ENCODE peak calls at places on chromosomes 3 and 15, in six cellular contexts. Z is GM12878, F is HepG2, O is GM12891, W is K562, U is H1. K is an unnamed sample.

GRCh38 chr15:81197255-81197630 is 564 bp downstream of the IL16 start:
- DNase-seq in F (no peak), O (no peak), U (no peak), Z (no peak), W (no peak), K (no peak)

GRCh38 chr15:38189651-38190280 is 62.9 kb upstream of the SPRED1 start:
- DNase-seq in W (no peak), U (no peak), O (no peak), Z (no peak), F (no peak), K (no peak)

GRCh38 chr3:29693863-29694262 is 413.0 kb downstream of the RBMS3 start:
- DNase-seq in Z (no peak), W (no peak), U (no peak), O (no peak), F (no peak), K (no peak)

GRCh38 chr3:100072328-100073048 is 41.8 kb downstream of the FILIP1L start:
- DNase-seq in O (no peak), Z (no peak), F (no peak), U (no peak), W (no peak), K (no peak)

GRCh38 chr3:47012342-47013230 is 33.1 kb downstream of the NBEAL2 start:
- DNase-seq in Z (no peak), U (no peak), W (no peak), F (no peak), O (no peak), K (no peak)

GRCh38 chr15:99401971-99402732 is 150.9 kb downstream of the LRRC28 start:
- DNase-seq in O (no peak), Z (no peak), F (no peak), W (no peak), U (no peak), K (no peak)

GRCh38 chr15:83980637-83981036 is 254.9 kb upstream of the GOLGA6L4 start:
- DNase-seq in F (no peak), Z (no peak), U (no peak), O (no peak), W (no peak), K (no peak)

GRCh38 chr3:71801986-71802385 is 17.0 kb upstream of the PROK2 start:
- DNase-seq in U (peak), O (no peak), F (no peak), W (no peak), Z (no peak), K (no peak)

GRCh38 chr15:42157381-42157780 is 945 bp upstream of the PLA2G4F start:
- DNase-seq in Z (no peak), W (no peak), F (no peak), O (no peak), U (no peak), K (no peak)

GRCh38 chr15:101255615-101256350 is 3.9 kb upstream of the CHSY1 start:
- DNase-seq in Z (no peak), F (peak), O (no peak), W (peak), U (no peak), K (no peak)

GRCh38 chr15:33055962-33056361 is 138.6 kb downstream of the FMN1 start:
- DNase-seq in Z (no peak), F (no peak), W (no peak), O (no peak), U (no peak), K (no peak)

GRCh38 chr15:26134812-26135211 is 271.7 kb upstream of the ATP10A start:
- DNase-seq in W (no peak), F (no peak), Z (no peak), U (no peak), O (no peak), K (no peak)

GRCh38 chr15:31457631-31458526 is 131.2 kb downstream of the KLF13 start:
- DNase-seq in O (no peak), W (no peak), F (no peak), Z (no peak), U (no peak), K (no peak)

GRCh38 chr3:33937628-33938027 is 139.2 kb downstream of the PDCD6IP start:
- DNase-seq in W (no peak), F (no peak), Z (no peak), U (no peak), O (no peak), K (no peak)

GRCh38 chr15:43274136-43274535 is 7.4 kb upstream of the TGM5 start:
- DNase-seq in Z (no peak), O (no peak), U (no peak), W (no peak), F (no peak), K (no peak)

GRCh38 chr3:194985031-194985578 is 285.9 kb downstream of the XXYLT1 start:
- DNase-seq in F (peak), W (peak), U (peak), Z (no peak), O (no peak), K (no peak)

GRCh38 chr15:84982301-84982920 is 755 bp downstream of the PDE8A start:
- DNase-seq in Z (no peak), U (no peak), W (peak), O (no peak), F (peak), K (no peak)

GRCh38 chr15:28912422-28912821 is 26.6 kb downstream of the APBA2 start:
- DNase-seq in O (no peak), F (no peak), U (no peak), W (peak), Z (no peak), K (no peak)

GRCh38 chr15:66682246-66682645 is 19.8 kb upstream of the SMAD6 start:
- DNase-seq in W (no peak), U (no peak), Z (no peak), O (no peak), F (no peak), K (no peak)

GRCh38 chr15:77870195-77871065 is 207.1 kb downstream of the TBC1D2B start:
- DNase-seq in O (peak), W (peak), Z (no peak), U (peak), F (peak), K (peak)

GRCh38 chr3:81743096-81744025 is 18.1 kb downstream of the GBE1 start:
- DNase-seq in U (no peak), O (no peak), W (peak), F (no peak), Z (no peak), K (no peak)

GRCh38 chr3:59185586-59186381 is 136.0 kb upstream of the CFAP20DC start:
- DNase-seq in Z (no peak), U (no peak), F (no peak), W (no peak), O (no peak), K (no peak)

GRCh38 chr3:158313344-158313927 is 203.5 kb downstream of the RSRC1 start:
- DNase-seq in F (peak), U (no peak), O (no peak), W (peak), Z (no peak), K (no peak)

GRCh38 chr15:44812029-44812517 is 75.7 kb downstream of the TRIM69 start:
- DNase-seq in W (no peak), F (peak), Z (no peak), U (no peak), O (no peak), K (no peak)

GRCh38 chr15:70260096-70260495 is 162.4 kb upstream of the TLE3 start:
- DNase-seq in W (no peak), F (no peak), O (no peak), U (no peak), Z (no peak), K (no peak)

GRCh38 chr15:44216958-44217357 is 21.9 kb upstream of the FRMD5 start:
- DNase-seq in O (no peak), F (no peak), W (no peak), U (no peak), Z (no peak), K (no peak)

GRCh38 chr3:128188326-128188725 is 35.0 kb downstream of the EEFSEC start:
- DNase-seq in F (peak), W (no peak), U (peak), Z (no peak), O (no peak), K (no peak)

GRCh38 chr3:193943200-193943599 is 192.7 kb upstream of the HES1 start:
- DNase-seq in O (no peak), W (no peak), Z (no peak), F (peak), U (peak), K (no peak)

GRCh38 chr15:75578948-75579908 is at the start of gene PTPN9:
- DNase-seq in F (peak), U (peak), Z (no peak), W (peak), O (peak), K (peak)

GRCh38 chr15:75577401-75578205 is 1.5 kb downstream of the PTPN9 start:
- DNase-seq in U (no peak), Z (no peak), W (no peak), O (no peak), F (no peak), K (no peak)

GRCh38 chr15:75573643-75574384 is 5.3 kb downstream of the PTPN9 start:
- DNase-seq in U (no peak), W (no peak), F (no peak), O (no peak), Z (no peak), K (no peak)

GRCh38 chr15:75583689-75584088 is 4.6 kb upstream of the PTPN9 start:
- DNase-seq in W (no peak), U (no peak), O (no peak), Z (no peak), F (no peak), K (no peak)

GRCh38 chr15:75578206-75578947 is 738 bp downstream of the PTPN9 start:
- DNase-seq in O (peak), U (peak), F (no peak), Z (no peak), W (peak), K (peak)
- TF ChIP-seq TAF1 in O (peak), U (peak), F (no peak), Z (peak), W (peak), K (no peak)

GRCh38 chr3:41866298-41866697 is 95.6 kb downstream of the ULK4 start:
- DNase-seq in W (no peak), Z (no peak), F (no peak), U (no peak), O (no peak), K (no peak)

GRCh38 chr3:41867533-41867932 is 94.4 kb downstream of the ULK4 start:
- DNase-seq in O (no peak), W (no peak), Z (no peak), F (no peak), U (no peak), K (no peak)

GRCh38 chr3:41863024-41863423 is 98.9 kb downstream of the ULK4 start:
- DNase-seq in U (peak), O (no peak), W (peak), Z (no peak), F (peak), K (no peak)
- TF ChIP-seq POLR2AphosphoS5 in U (no peak), O (no peak), W (no peak), Z (no peak), F (no peak), K (no peak)

GRCh38 chr3:196712514-196713413 is 587 bp downstream of the PIGX start:
- DNase-seq in F (peak), U (no peak), O (no peak), Z (no peak), W (no peak), K (no peak)

GRCh38 chr3:196706313-196706712 is 5.7 kb downstream of the CEP19 start:
- DNase-seq in O (no peak), W (no peak), U (no peak), F (no peak), Z (no peak), K (no peak)

GRCh38 chr3:196707566-196707965 is 4.5 kb downstream of the CEP19 start:
- DNase-seq in U (no peak), W (no peak), F (no peak), O (no peak), Z (no peak), K (no peak)

GRCh38 chr3:196708467-196708866 is 3.6 kb downstream of the CEP19 start:
- DNase-seq in O (no peak), W (no peak), U (no peak), F (no peak), Z (no peak), K (no peak)

GRCh38 chr3:196711838-196712513 is at the start of the genes CEP19 and PIGX:
- DNase-seq in O (peak), W (peak), F (peak), Z (peak), U (peak), K (peak)
- TF ChIP-seq POLR2A in O (peak), W (peak), F (peak), Z (peak), U (no peak), K (peak)

GRCh38 chr3:190840146-190840545 is 22.3 kb downstream of the GMNC start:
- DNase-seq in Z (no peak), F (no peak), W (no peak), U (no peak), O (no peak), K (no peak)
- TF ChIP-seq TAF1 in Z (no peak), F (no peak), W (no peak), U (no peak), O (no peak), K (no peak)

DNA sequence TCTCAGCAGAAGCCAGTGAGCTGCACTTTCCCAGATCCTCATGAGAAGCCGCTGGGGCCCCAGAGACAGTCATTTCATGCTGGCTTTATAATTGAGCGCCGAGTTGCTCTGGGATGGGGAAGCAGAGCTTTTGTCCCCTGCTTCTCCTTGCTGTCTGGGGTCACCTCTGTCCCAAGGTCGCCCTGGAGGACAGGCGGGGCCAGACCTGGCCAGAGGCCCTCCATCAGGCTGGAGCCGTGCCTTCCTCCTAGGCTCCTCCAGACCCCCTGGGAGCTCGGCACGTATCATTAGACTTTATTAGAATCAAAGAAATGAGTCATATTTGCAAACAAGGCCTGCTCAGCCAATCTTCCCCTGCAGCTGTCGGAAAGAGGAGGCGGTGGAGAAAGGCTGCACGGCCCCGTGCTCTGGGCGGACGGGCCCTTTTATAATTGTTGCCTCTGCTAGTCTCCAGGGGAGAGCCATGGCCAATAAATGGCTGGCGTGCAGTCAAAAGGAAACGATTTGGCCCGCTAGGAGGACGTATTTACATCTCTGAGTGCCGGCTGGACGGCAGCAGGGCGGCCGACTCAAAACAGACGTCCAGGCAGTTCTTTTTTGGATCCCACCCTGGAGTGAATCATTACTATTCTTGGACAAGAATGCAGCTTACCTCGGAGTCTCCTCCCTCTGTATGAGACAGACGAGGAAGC is 50.4 kb downstream of the SLC6A6 start:
- DNase-seq in Z (no peak), O (no peak), W (no peak), U (no peak), F (no peak), K (no peak)
- TF ChIP-seq POLR2AphosphoS5 in Z (no peak), O (no peak), W (no peak), U (no peak), F (no peak), K (no peak)

GRCh38 chr15:67907175-67907723 is 67.4 kb upstream of the RNU6-1 start:
- DNase-seq in Z (no peak), W (no peak), F (no peak), U (no peak), O (no peak), K (no peak)
- TF ChIP-seq POLR2A in Z (no peak), W (no peak), F (no peak), U (no peak), O (no peak), K (no peak)

GRCh38 chr3:65107174-65107573 is 419.4 kb upstream of the ADAMTS9 start:
- DNase-seq in U (no peak), Z (no peak), F (no peak), W (no peak), O (no peak), K (no peak)
- TF ChIP-seq TAF1 in U (no peak), Z (no peak), F (no peak), W (no peak), O (no peak), K (no peak)

GRCh38 chr3:86989611-86990010 is 1.3 kb downstream of the VGLL3 start:
- DNase-seq in Z (no peak), U (no peak), W (no peak), F (no peak), O (no peak), K (no peak)

GRCh38 chr3:86991840-86992430 is 986 bp upstream of the VGLL3 start:
- DNase-seq in U (no peak), F (no peak), O (no peak), W (no peak), Z (no peak), K (no peak)

GRCh38 chr3:86991482-86991815 is 500 bp upstream of the VGLL3 start:
- DNase-seq in U (no peak), W (no peak), Z (no peak), F (no peak), O (no peak), K (no peak)

GRCh38 chr3:86990171-86990733 is 697 bp downstream of the VGLL3 start:
- DNase-seq in O (no peak), W (no peak), U (peak), Z (no peak), F (no peak), K (no peak)

GRCh38 chr3:86990734-86991481 is at the start of gene VGLL3:
- DNase-seq in W (no peak), O (peak), Z (no peak), F (no peak), U (peak), K (no peak)
- TF ChIP-seq POLR2AphosphoS5 in W (no peak), O (no peak), Z (no peak), F (no peak), U (no peak), K (no peak)

GRCh38 chr3:161083131-161083530 is 22.0 kb downstream of the B3GALNT1 start:
- DNase-seq in O (no peak), F (no peak), U (no peak), W (no peak), Z (no peak), K (no peak)

GRCh38 chr3:161081675-161082462 is 23.3 kb downstream of the B3GALNT1 start:
- DNase-seq in U (no peak), F (no peak), Z (no peak), O (no peak), W (no peak), K (no peak)

GRCh38 chr3:161084277-161084676 is 20.9 kb downstream of the B3GALNT1 start:
- DNase-seq in W (no peak), Z (no peak), U (no peak), O (no peak), F (no peak), K (no peak)
- TF ChIP-seq POLR2A in W (no peak), Z (no peak), U (no peak), O (no peak), F (no peak), K (no peak)

K was measured in GM12892.